ENCODE peak calls at places on chromosomes 16 and 17, in four cellular contexts. One of them, this sample, is unnamed.

GRCh38 chr17:68057531-68057952 is 22.0 kb downstream of the KPNA2 start:
- DNase-seq in IMR-90: peak; percentile 56
- DNase-seq in cardiac muscle cell: no peak
- DNase-seq in SJSA1: no peak
- DNase-seq in this sample: peak; percentile 61

GRCh38 chr16:30183236-30183960 is at the start of gene CORO1A:
- DNase-seq in IMR-90: peak; percentile 67
- DNase-seq in cardiac muscle cell: peak; percentile 86
- DNase-seq in SJSA1: peak; percentile 70
- DNase-seq in this sample: peak; percentile 83

GRCh38 chr17:76124582-76125390 is 16.3 kb downstream of the FOXJ1 start:
- DNase-seq in IMR-90: no peak
- DNase-seq in cardiac muscle cell: no peak
- DNase-seq in SJSA1: no peak
- DNase-seq in this sample: no peak

GRCh38 chr17:45907720-45908395 is 13.5 kb downstream of the MAPT start:
- DNase-seq in IMR-90: no peak
- DNase-seq in cardiac muscle cell: no peak
- DNase-seq in SJSA1: no peak
- DNase-seq in this sample: no peak

GRCh38 chr17:82703935-82704865 is 5.7 kb upstream of the RAB40B start:
- DNase-seq in IMR-90: no peak
- DNase-seq in cardiac muscle cell: no peak
- DNase-seq in SJSA1: no peak
- DNase-seq in this sample: no peak

GRCh38 chr17:34567665-34568064 is 11.7 kb upstream of the TMEM132E start:
- DNase-seq in IMR-90: no peak
- DNase-seq in cardiac muscle cell: no peak
- DNase-seq in SJSA1: no peak
- DNase-seq in this sample: no peak

GRCh38 chr17:8029121-8029520 is 9.7 kb upstream of the ALOX15B start:
- DNase-seq in IMR-90: peak; percentile 20
- DNase-seq in cardiac muscle cell: no peak
- DNase-seq in SJSA1: no peak
- DNase-seq in this sample: no peak

GRCh38 chr17:11643851-11644250 is 45.6 kb downstream of the DNAH9 start:
- DNase-seq in IMR-90: no peak
- DNase-seq in cardiac muscle cell: no peak
- DNase-seq in SJSA1: no peak
- DNase-seq in this sample: no peak

GRCh38 chr16:48272837-48273421 is 25.6 kb upstream of the ABCC11 start:
- DNase-seq in IMR-90: no peak
- DNase-seq in cardiac muscle cell: no peak
- DNase-seq in SJSA1: no peak
- DNase-seq in this sample: no peak

GRCh38 chr17:46876353-46876887 is 25.0 kb downstream of the WNT9B start:
- DNase-seq in IMR-90: no peak
- DNase-seq in cardiac muscle cell: no peak
- DNase-seq in SJSA1: no peak
- DNase-seq in this sample: no peak

GRCh38 chr16:67932462-67932840 is 789 bp upstream of the CTRL start:
- DNase-seq in IMR-90: no peak
- DNase-seq in cardiac muscle cell: no peak
- DNase-seq in SJSA1: no peak
- DNase-seq in this sample: no peak

GRCh38 chr17:32471652-32472051 is 15.1 kb upstream of the CDK5R1 start:
- DNase-seq in IMR-90: no peak
- DNase-seq in cardiac muscle cell: no peak
- DNase-seq in SJSA1: no peak
- DNase-seq in this sample: no peak

GRCh38 chr17:18181358-18181757 is 2.3 kb upstream of the ALKBH5 start:
- DNase-seq in IMR-90: peak; percentile 29
- DNase-seq in cardiac muscle cell: no peak
- DNase-seq in SJSA1: no peak
- DNase-seq in this sample: peak; percentile 75

GRCh38 chr17:56978441-56979090 is 635 bp downstream of the SCPEP1 start:
- DNase-seq in IMR-90: peak; percentile 5
- DNase-seq in cardiac muscle cell: no peak
- DNase-seq in SJSA1: peak; percentile 15
- DNase-seq in this sample: no peak

GRCh38 chr16:2148714-2149629 is 547 bp downstream of the RAB26 start:
- DNase-seq in IMR-90: no peak
- DNase-seq in cardiac muscle cell: no peak
- DNase-seq in SJSA1: no peak
- DNase-seq in this sample: peak; percentile 37

GRCh38 chr17:44829558-44830358 is at the start of gene GJC1:
- DNase-seq in IMR-90: no peak
- DNase-seq in cardiac muscle cell: peak; percentile 61
- DNase-seq in SJSA1: peak; percentile 73
- DNase-seq in this sample: peak; percentile 77

GRCh38 chr16:48384982-48385271 is 286 bp downstream of the SIAH1 start:
- DNase-seq in IMR-90: no peak
- DNase-seq in cardiac muscle cell: no peak
- DNase-seq in SJSA1: no peak
- DNase-seq in this sample: peak; percentile 44

GRCh38 chr16:11395008-11395948 is 50.0 kb downstream of the RMI2 start:
- DNase-seq in IMR-90: no peak
- DNase-seq in cardiac muscle cell: no peak
- DNase-seq in SJSA1: no peak
- DNase-seq in this sample: no peak

GRCh38 chr17:21288581-21289017 is 4.1 kb downstream of the MAP2K3 start:
- DNase-seq in IMR-90: no peak
- DNase-seq in cardiac muscle cell: no peak
- DNase-seq in SJSA1: no peak
- DNase-seq in this sample: no peak

GRCh38 chr16:25198021-25198420 is 18.7 kb upstream of the AQP8 start:
- DNase-seq in IMR-90: peak; percentile 18
- DNase-seq in cardiac muscle cell: no peak
- DNase-seq in SJSA1: no peak
- DNase-seq in this sample: no peak

DNA sequence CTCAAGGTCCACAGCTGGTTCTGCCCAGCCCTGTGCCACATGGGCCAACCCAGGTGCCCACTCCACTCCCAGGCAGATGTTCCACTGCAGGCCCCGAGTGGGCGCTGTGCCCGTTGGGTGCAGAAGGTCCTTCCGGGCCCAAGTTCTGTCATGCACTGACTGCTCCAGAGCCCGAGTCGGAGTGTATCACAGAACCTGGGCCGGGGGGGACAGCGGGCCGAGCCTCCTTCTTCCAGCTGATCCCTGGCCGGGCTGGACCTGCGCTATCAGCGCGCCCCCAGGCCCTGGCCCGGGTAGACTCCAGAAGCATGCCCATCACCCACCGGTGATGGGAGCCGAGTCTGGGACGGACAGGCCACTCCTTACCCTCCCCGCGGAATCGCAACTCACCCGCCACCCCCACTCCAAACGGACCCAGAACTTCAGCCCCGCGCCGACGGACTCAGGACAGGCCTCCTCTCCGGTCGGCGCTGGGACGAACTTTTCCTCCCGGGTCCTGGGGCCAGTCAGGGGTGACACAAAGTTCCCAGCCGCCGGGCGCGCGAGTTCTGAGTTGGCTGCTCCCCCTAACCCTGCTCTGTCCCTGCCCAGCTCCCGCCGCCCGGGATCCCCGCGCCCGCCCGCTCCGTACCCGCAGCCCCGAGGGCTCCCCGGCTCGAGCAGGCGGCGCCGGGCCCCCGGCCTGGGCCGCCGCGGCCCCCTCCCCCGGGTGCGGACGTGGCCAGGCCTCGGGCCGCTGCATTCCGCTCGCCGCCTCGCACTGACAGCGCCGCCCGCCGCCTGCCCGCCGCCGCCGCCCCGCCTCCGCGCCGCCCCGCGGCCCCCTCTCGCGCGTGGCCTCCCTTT is at the start of gene COPZ2:
- DNase-seq in IMR-90: peak; percentile 44
- DNase-seq in cardiac muscle cell: peak; percentile 57
- DNase-seq in SJSA1: peak; percentile 50
- DNase-seq in this sample: peak; percentile 84
- H3K4me3 ChIP-seq in IMR-90: peak within 1 kb of the TSS; percentile 65
- H3K4me3 ChIP-seq in cardiac muscle cell: peak within 1 kb of the TSS; percentile 38
- H3K4me3 ChIP-seq in SJSA1: peak within 1 kb of the TSS; percentile 59
- H3K4me3 ChIP-seq in this sample: peak within 1 kb of the TSS; percentile 70

GRCh38 chr17:12900474-12900873 is 111.2 kb downstream of the ARHGAP44 start:
- DNase-seq in IMR-90: no peak
- DNase-seq in cardiac muscle cell: no peak
- DNase-seq in SJSA1: no peak
- DNase-seq in this sample: no peak

GRCh38 chr17:12899604-12900003 is 110.3 kb downstream of the ARHGAP44 start:
- DNase-seq in IMR-90: no peak
- DNase-seq in cardiac muscle cell: no peak
- DNase-seq in SJSA1: no peak
- DNase-seq in this sample: no peak

GRCh38 chr17:12896386-12896785 is 107.1 kb downstream of the ARHGAP44 start:
- DNase-seq in IMR-90: peak; percentile 2
- DNase-seq in cardiac muscle cell: no peak
- DNase-seq in SJSA1: no peak
- DNase-seq in this sample: no peak

GRCh38 chr17:12902046-12902445 is 112.7 kb downstream of the ARHGAP44 start:
- DNase-seq in IMR-90: no peak
- DNase-seq in cardiac muscle cell: no peak
- DNase-seq in SJSA1: no peak
- DNase-seq in this sample: no peak

DNA sequence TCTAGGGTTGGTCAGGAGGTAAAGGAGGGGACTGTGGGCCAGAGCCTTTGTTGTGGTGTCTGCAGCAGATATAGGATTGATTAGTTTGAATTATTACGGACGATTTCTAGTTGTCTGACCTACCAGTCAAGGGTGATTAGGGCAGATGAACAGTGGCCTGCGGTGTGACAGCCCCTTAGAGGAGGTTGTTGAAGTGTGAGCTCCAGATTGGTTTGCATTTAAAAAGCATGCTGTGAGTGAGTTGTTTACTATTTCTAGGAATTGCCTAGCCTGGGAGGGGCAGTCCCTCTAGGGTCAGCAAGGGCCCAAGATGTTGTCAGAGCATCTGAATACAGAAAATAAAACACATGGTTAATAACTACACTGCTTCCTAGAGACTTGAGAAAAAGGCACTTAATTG is 108.8 kb downstream of the ARHGAP44 start:
- DNase-seq in IMR-90: no peak
- DNase-seq in cardiac muscle cell: no peak
- DNase-seq in SJSA1: no peak
- DNase-seq in this sample: no peak
- H3K27me3 ChIP-seq in IMR-90: peaks cover 6% of the 10 kb centered on the region
- H3K27me3 ChIP-seq in cardiac muscle cell: no peaks in the 10 kb centered on the region
- H3K27me3 ChIP-seq in SJSA1: no peaks in the 10 kb centered on the region
- H3K27me3 ChIP-seq in this sample: no peaks in the 10 kb centered on the region

GRCh38 chr16:12458051-12458450 is 345.6 kb downstream of the CPPED1 start:
- DNase-seq in IMR-90: no peak
- DNase-seq in cardiac muscle cell: no peak
- DNase-seq in SJSA1: no peak
- DNase-seq in this sample: no peak
- H3K36me3 ChIP-seq in IMR-90: no peaks in the 10 kb centered on the region
- H3K36me3 ChIP-seq in cardiac muscle cell: no peaks in the 10 kb centered on the region
- H3K36me3 ChIP-seq in SJSA1: no peaks in the 10 kb centered on the region
- H3K36me3 ChIP-seq in this sample: no peaks in the 10 kb centered on the region

DNA sequence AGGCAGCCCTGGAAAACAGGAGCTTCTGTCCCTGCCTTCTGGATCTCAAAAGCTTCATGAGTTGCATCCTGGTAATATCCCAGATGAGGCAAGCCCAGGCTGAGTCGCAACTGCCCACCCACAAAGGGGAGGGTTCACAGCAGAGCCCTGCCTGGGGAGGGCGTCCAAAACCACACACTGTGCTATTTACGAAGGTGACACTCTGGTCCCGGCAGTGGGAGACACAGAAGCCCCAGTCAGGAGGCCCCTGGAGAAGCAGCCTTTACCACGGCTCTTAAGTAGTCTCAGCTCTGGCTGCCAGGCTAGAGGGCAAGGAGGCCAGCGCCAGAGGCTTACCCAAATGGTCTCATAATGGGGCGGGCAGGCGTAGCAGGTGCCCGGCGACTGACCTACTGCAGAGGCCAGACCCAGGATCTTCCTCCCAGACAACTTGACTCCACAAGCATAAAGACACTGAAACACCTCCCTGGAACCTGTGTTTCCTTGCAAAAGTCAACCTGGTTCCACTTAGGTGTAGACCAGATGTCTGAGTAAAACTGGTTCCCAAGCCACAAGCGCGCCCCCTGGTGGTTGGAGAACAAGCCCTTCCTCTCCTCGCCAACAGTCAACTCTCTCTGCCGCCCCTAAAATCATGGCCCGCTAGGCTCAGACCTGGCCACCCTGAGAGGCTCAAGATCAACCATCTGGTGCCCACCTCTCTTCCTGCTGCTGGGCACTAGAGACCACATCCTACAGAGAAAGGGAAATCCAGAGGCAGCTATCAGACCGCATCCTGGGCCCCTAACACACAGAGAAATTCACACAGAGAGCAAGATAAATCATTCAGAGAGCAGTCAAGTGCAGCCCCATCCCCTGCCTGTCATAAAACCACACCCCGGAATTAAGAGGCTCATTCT is 5.2 kb downstream of the AXIN2 start:
- DNase-seq in IMR-90: peak; percentile 50
- DNase-seq in cardiac muscle cell: peak; percentile 92
- DNase-seq in SJSA1: peak; percentile 50
- DNase-seq in this sample: peak; percentile 56
- H3K4me3 ChIP-seq in IMR-90: no peak overlapping the region
- H3K4me3 ChIP-seq in cardiac muscle cell: peak overlapping the region; percentile 100
- H3K4me3 ChIP-seq in SJSA1: no peak overlapping the region
- H3K4me3 ChIP-seq in this sample: no peak overlapping the region